ENCODE peak calls at places on chromosomes 13 and 19, in six cellular contexts. Y, B, P, K, S and O are unnamed samples.

GRCh38 chr13:113187905-113188595 is 20.4 kb downstream of the PCID2 start:
- DNase-seq in Y (no peak), B (no peak), P (no peak), K (no peak), S (no peak), O (no peak)

GRCh38 chr13:33194820-33195692 is 90.5 kb downstream of the STARD13 start:
- DNase-seq in Y (no peak), B (no peak), P (no peak), K (peak), S (no peak), O (no peak)

GRCh38 chr13:27203854-27204253 is 32.2 kb upstream of the USP12 start:
- DNase-seq in Y (no peak), B (no peak), P (no peak), K (peak), S (no peak), O (peak)

GRCh38 chr19:14840206-14840605 is 5.2 kb upstream of the OR7A5 start:
- DNase-seq in Y (no peak), B (no peak), P (no peak), K (no peak), S (no peak), O (no peak)

GRCh38 chr19:53532362-53532761 is 5.6 kb upstream of the ZNF331 start:
- DNase-seq in Y (no peak), B (no peak), P (no peak), K (peak), S (no peak), O (no peak)

GRCh38 chr19:7526093-7526929 is 3.9 kb downstream of the MCOLN1 start:
- DNase-seq in Y (no peak), B (no peak), P (no peak), K (no peak), S (no peak), O (no peak)

GRCh38 chr19:14758816-14759215 is 19.5 kb downstream of the ADGRE2 start:
- DNase-seq in Y (peak), B (no peak), P (no peak), K (no peak), S (no peak), O (no peak)

GRCh38 chr19:55580628-55581144 is at the start of gene ZNF579:
- DNase-seq in Y (peak), B (peak), P (peak), K (peak), S (no peak), O (peak)

GRCh38 chr19:16589917-16590316 is 17.7 kb upstream of the SLC35E1 start:
- DNase-seq in Y (no peak), B (no peak), P (peak), K (no peak), S (no peak), O (peak)

GRCh38 chr19:16590876-16591802 is 18.9 kb upstream of the SLC35E1 start:
- DNase-seq in Y (no peak), B (no peak), P (no peak), K (no peak), S (no peak), O (peak)

GRCh38 chr19:16587031-16588023 is 15.1 kb upstream of the SLC35E1 start:
- DNase-seq in Y (no peak), B (no peak), P (peak), K (peak), S (peak), O (peak)

GRCh38 chr19:16588089-16588823 is 16.0 kb upstream of the SLC35E1 start:
- DNase-seq in Y (no peak), B (peak), P (peak), K (no peak), S (peak), O (peak)

GRCh38 chr19:16588824-16589577 is 16.8 kb upstream of the SLC35E1 start:
- DNase-seq in Y (no peak), B (no peak), P (no peak), K (no peak), S (no peak), O (no peak)
- H3K9ac ChIP-seq in Y (no peak), B (peak), P (peak), K (no peak), S (peak), O (peak)

DNA sequence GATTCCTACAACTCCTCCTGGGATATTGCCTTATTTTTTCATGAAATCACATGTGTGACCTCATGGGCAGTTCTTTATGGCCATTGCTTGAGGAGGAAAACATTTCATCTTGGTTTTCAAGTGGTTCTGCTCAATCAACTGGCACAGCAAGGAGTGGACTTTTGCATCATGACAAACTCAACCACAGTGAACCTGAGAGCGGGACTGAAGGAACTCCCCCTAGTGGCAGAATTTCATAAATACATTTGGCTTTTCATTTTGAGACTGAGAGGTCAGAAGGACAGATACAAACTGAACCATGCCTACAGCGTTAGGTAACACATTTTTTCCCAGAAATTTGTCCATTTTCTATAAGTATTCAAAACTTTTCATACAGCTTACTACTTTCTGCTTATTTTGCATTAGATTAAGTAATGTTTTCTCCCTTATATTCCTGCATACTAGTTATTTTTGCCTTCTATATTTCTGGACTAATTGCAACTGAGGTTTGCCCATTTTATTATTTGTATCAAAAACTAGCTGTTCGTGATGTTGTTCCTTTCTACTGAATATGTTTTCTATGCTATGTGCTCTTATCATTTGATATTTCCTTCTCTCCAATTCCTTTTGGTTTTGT is 13.4 kb upstream of the SIGLEC12 start:
- DNase-seq in Y (peak), B (peak), P (peak), K (peak), S (peak), O (peak)
- H3K9ac ChIP-seq in Y (no peak), B (no peak), P (no peak), K (no peak), S (no peak), O (no peak)

GRCh38 chr13:40508767-40509342 is 157.6 kb downstream of the FOXO1 start:
- DNase-seq in Y (no peak), B (no peak), P (no peak), K (no peak), S (no peak), O (no peak)
- H3K9ac ChIP-seq in Y (no peak), B (no peak), P (no peak), K (peak), S (no peak), O (no peak)

GRCh38 chr13:44244288-44244687 is 129.3 kb upstream of the SERP2 start:
- DNase-seq in Y (no peak), B (peak), P (peak), K (peak), S (no peak), O (no peak)
- H3K9ac ChIP-seq in Y (no peak), B (no peak), P (peak), K (no peak), S (no peak), O (no peak)

GRCh38 chr19:1173160-1173844 is 766 bp downstream of the SBNO2 start:
- DNase-seq in Y (peak), B (peak), P (peak), K (peak), S (peak), O (peak)

GRCh38 chr19:1169921-1170885 is 3.9 kb downstream of the SBNO2 start:
- DNase-seq in Y (no peak), B (peak), P (no peak), K (peak), S (peak), O (no peak)

GRCh38 chr19:1172353-1173159 is 1.5 kb downstream of the SBNO2 start:
- DNase-seq in Y (peak), B (no peak), P (no peak), K (peak), S (peak), O (peak)

GRCh38 chr19:1170938-1171754 is 2.9 kb downstream of the SBNO2 start:
- DNase-seq in Y (peak), B (no peak), P (no peak), K (peak), S (no peak), O (no peak)

GRCh38 chr19:1171755-1172352 is 2.2 kb downstream of the SBNO2 start:
- DNase-seq in Y (peak), B (no peak), P (no peak), K (peak), S (peak), O (no peak)
- H3K9ac ChIP-seq in Y (no peak), B (no peak), P (peak), K (peak), S (no peak), O (no peak)

GRCh38 chr19:45114116-45114515 is 21.1 kb downstream of the PPP1R37 start:
- DNase-seq in Y (no peak), B (no peak), P (no peak), K (no peak), S (no peak), O (no peak)
- H3K9ac ChIP-seq in Y (no peak), B (no peak), P (no peak), K (no peak), S (no peak), O (no peak)

GRCh38 chr19:5900976-5901375 is 2.6 kb downstream of the NDUFA11 start:
- DNase-seq in Y (no peak), B (no peak), P (no peak), K (no peak), S (no peak), O (no peak)
- H3K9ac ChIP-seq in Y (no peak), B (no peak), P (no peak), K (peak), S (no peak), O (no peak)